ENCODE peak calls at places on chromosomes 16 and 17, in eight cellular contexts. N is breast epithelium, B is pancreas, S is bronchial epithelial cell, O is sigmoid colon, Y is IMR-90, H is GM12865, A is ovary. G is an unnamed sample.

GRCh38 chr16:34078697-34079096 is 619.3 kb downstream of the TP53TG3F start:
- DNase-seq in Y (peak; percentile 65), O (no peak), H (peak; percentile 18), S (peak; percentile 56), N (no peak), B (no peak), A (no peak), G (peak; percentile 13)

GRCh38 chr16:64440421-64440831 is 681.4 kb downstream of the CDH11 start:
- DNase-seq in O (no peak), A (no peak), N (no peak), S (peak; percentile 90), Y (peak; percentile 99), B (no peak), H (no peak), G (peak; percentile 93)

GRCh38 chr16:66220766-66221165 is 145.7 kb upstream of the CDH5 start:
- DNase-seq in Y (no peak), B (no peak), H (no peak), S (no peak), N (no peak), A (no peak), O (no peak), G (no peak)

GRCh38 chr17:38875477-38876080 is 5.7 kb downstream of the LASP1 start:
- DNase-seq in A (peak; percentile 30), B (no peak), H (no peak), N (no peak), S (no peak), Y (no peak), O (no peak), G (no peak)

GRCh38 chr17:18248300-18248731 is 10.2 kb downstream of the FLII start:
- DNase-seq in O (peak; percentile 81), N (peak; percentile 53), A (peak; percentile 76), H (peak; percentile 79), Y (peak; percentile 71), S (peak; percentile 58), B (no peak), G (peak; percentile 83)

GRCh38 chr16:75789237-75789636 is 62.9 kb upstream of the CPHXL start:
- DNase-seq in A (no peak), O (no peak), S (peak; percentile 45), Y (peak; percentile 46), H (peak; percentile 67), N (no peak), B (no peak), G (peak; percentile 64)

GRCh38 chr17:39701012-39701783 is 1.3 kb downstream of the ERBB2 start:
- DNase-seq in S (no peak), A (no peak), N (peak; percentile 34), O (no peak), Y (no peak), B (no peak), H (no peak), G (no peak)

GRCh38 chr16:4169415-4169814 is 53.2 kb upstream of the ADCY9 start:
- DNase-seq in O (no peak), S (no peak), H (no peak), B (no peak), Y (no peak), N (no peak), A (no peak), G (no peak)

GRCh38 chr17:28384281-28385036 is 13.0 kb downstream of the SARM1 start:
- DNase-seq in A (no peak), H (no peak), N (no peak), Y (no peak), S (peak; percentile 21), B (peak; percentile 89), O (no peak), G (no peak)

GRCh38 chr16:12158428-12158827 is 181.9 kb downstream of the SNX29 start:
- DNase-seq in B (no peak), N (no peak), H (no peak), S (peak; percentile 71), A (no peak), O (no peak), Y (peak; percentile 88), G (peak; percentile 62)

GRCh38 chr17:44442806-44443205 is 53.4 kb upstream of the ITGA2B start:
- DNase-seq in O (no peak), Y (no peak), A (no peak), B (no peak), H (no peak), S (no peak), N (no peak), G (no peak)

GRCh38 chr16:89921699-89922476 is 1.3 kb upstream of the TUBB3 start:
- DNase-seq in B (no peak), A (peak; percentile 81), S (peak; percentile 87), N (no peak), O (peak; percentile 93), H (no peak), Y (peak; percentile 94), G (peak; percentile 94)
- H3K4me3 ChIP-seq in B (no peak overlapping the region), A (no peak overlapping the region), S (peak overlapping the region; percentile 59), N (peak overlapping the region; percentile 54), O (no peak overlapping the region), H (no peak overlapping the region), Y (peak overlapping the region; percentile 83), G (peak overlapping the region; percentile 76)

DNA sequence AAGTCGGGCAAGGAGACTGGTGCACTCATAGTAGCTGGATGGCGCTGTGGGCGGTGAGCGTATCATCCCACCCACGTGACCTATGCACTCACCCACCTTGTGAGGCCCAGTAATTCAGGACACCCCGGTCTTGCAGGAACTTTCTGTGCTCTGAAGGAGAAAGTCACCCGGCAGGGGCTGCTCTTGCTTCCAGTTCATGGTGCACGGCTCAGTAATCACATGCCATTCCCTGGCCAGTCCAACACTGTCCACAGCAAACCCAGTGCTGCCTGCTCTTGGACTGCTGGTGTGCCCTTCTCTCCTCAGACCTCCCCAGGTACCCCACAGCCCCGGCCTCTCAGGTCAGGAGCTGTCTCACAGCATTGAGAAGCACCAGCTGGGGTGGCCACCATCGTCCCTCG is 16.4 kb upstream of the RHBDF2 start:
- DNase-seq in B (no peak), A (no peak), S (no peak), H (no peak), O (no peak), N (no peak), Y (no peak), G (no peak)
- TF ChIP-seq CTCF in B (no peak), A (no peak), S (no peak), H (no peak), O (no peak), N (no peak), Y (no peak), G (no peak)

DNA sequence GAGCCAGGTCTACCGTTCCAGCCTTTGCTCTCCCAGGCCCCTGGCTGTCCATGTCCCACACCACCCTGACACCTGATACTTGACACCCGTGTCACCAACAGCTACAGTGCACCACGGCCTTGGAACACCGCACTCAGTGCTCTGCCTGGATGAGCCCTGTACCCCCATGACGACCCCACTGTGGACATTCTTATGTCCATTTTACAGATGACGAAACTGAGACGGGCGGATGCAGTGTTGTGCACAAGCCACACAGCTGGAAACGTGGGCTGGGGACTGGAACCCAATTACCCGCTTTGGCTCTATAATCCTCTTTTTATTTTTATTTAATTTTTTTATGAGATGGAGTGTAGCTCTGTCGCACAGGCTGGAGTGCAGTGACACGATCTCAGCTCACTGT is 83.6 kb upstream of the CBX4 start:
- DNase-seq in O (no peak), N (no peak), B (peak; percentile 1), S (no peak), H (no peak), Y (no peak), A (no peak), G (no peak)
- H3K4me3 ChIP-seq in O (no peak overlapping the region), N (no peak overlapping the region), B (no peak overlapping the region), S (no peak overlapping the region), H (no peak overlapping the region), Y (no peak overlapping the region), A (no peak overlapping the region), G (no peak overlapping the region)

GRCh38 chr16:30794634-30795033 is 7.6 kb upstream of the ZNF629 start:
- DNase-seq in A (no peak), B (no peak), O (no peak), Y (no peak), S (no peak), N (no peak), H (no peak), G (no peak)

GRCh38 chr16:30802971-30803370 is 16.0 kb upstream of the ZNF629 start:
- DNase-seq in N (no peak), H (no peak), O (no peak), Y (no peak), A (no peak), S (no peak), B (no peak), G (no peak)

GRCh38 chr16:30793508-30794069 is 6.6 kb upstream of the ZNF629 start:
- DNase-seq in Y (no peak), H (no peak), A (no peak), O (no peak), S (no peak), B (no peak), N (no peak), G (no peak)

DNA sequence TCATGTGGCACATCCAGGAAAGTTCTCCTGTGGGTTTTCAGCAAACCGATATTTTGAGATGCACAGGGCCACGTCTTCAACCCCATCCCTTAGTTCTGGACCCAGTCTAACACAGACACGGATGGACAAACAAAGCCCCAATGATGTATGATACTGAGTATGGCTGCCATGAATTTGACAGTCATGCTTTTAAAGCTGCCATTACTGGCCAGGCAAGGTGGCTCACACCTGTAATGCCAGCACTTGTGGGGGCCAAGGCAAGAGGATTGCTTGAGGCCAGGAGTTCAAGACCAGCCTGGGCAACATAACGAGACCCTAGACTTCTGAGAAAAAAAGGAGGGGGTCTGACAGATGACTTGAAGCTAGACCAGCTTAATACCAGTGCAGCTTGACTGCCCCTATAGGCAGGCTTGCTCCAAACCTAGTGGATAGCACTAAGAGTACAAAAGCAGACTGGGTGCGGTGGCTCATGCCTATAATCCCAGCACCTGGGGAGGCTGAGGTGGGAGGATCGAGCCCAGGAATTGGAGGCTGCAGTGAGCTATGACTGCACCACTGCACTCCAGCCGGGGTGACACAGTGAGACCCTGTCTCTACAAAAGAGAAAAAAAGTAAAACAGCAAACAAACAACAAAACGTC is 10.8 kb upstream of the ZNF629 start:
- DNase-seq in B (no peak), H (no peak), S (no peak), Y (no peak), O (no peak), N (no peak), A (no peak), G (no peak)
- TF ChIP-seq CTCF in B (no peak), H (no peak), S (no peak), Y (no peak), O (no peak), N (no peak), A (no peak), G (no peak)

GRCh38 chr17:7176107-7176851 is 2.9 kb downstream of the ASGR1 start:
- DNase-seq in Y (no peak), N (no peak), B (no peak), H (no peak), A (no peak), O (no peak), S (no peak), G (no peak)
- H3K4me3 ChIP-seq in Y (no peak overlapping the region), N (no peak overlapping the region), B (no peak overlapping the region), H (no peak overlapping the region), A (no peak overlapping the region), O (no peak overlapping the region), S (no peak overlapping the region), G (no peak overlapping the region)

G was measured in cardiac fibroblast.